ENCODE peak calls at places on chromosomes 6 and 20, in ten cellular contexts. M is coronary artery; U is HT1080; V is keratinocyte; S is activated naive CD4-positive, alpha-beta T cell treated with Interleukin-2 at 50 U/mL for 16 hours; R is astrocyte of the spinal cord; Z is fibroblast of mammary gland; T is memory B cell; A is cardiac fibroblast; O is stimulated activated CD4-positive, alpha-beta T cell treated with anti-CD3 and anti-CD28 coated beads, Interleukin-4, amount 100 ng/mL, for 24 hours. B is an unnamed sample.
A peak's percentile ranks its signal among the peaks of the same experiment; 100 is the strongest.

GRCh38 chr6:143337201-143337949 is 113.1 kb downstream of the ADAT2 start:
- DNase-seq in M (no peak), U (peak; percentile 16), V (peak; percentile 52), S (peak; percentile 52), R (no peak), Z (no peak), T (peak; percentile 61), A (peak; percentile 30), O (peak; percentile 55), B (peak; percentile 12)

GRCh38 chr6:12359051-12359450 is 68.9 kb downstream of the EDN1 start:
- DNase-seq in M (no peak), U (no peak), V (no peak), S (no peak), R (no peak), Z (no peak), T (no peak), A (no peak), O (no peak), B (no peak)

GRCh38 chr20:47237715-47238114 is 118.8 kb downstream of the ZMYND8 start:
- DNase-seq in M (no peak), U (no peak), V (no peak), S (no peak), R (no peak), Z (peak; percentile 46), T (no peak), A (no peak), O (no peak), B (no peak)

GRCh38 chr20:45355209-45355608 is 7.0 kb upstream of the SDC4 start:
- DNase-seq in M (no peak), U (peak; percentile 80), V (no peak), S (no peak), R (peak; percentile 81), Z (peak; percentile 84), T (no peak), A (peak; percentile 77), O (peak; percentile 18), B (no peak)

GRCh38 chr6:6588064-6588923 is at the start of gene LY86:
- DNase-seq in M (no peak), U (no peak), V (no peak), S (no peak), R (no peak), Z (no peak), T (peak; percentile 54), A (no peak), O (no peak), B (peak; percentile 64)

GRCh38 chr6:150881911-150882481 is 16.5 kb downstream of the MTHFD1L start:
- DNase-seq in M (peak; percentile 93), U (peak; percentile 77), V (no peak), S (no peak), R (peak; percentile 89), Z (peak; percentile 94), T (no peak), A (peak; percentile 97), O (no peak), B (no peak)

GRCh38 chr6:2502998-2503674 is 247.6 kb downstream of the MYLK4 start:
- DNase-seq in M (no peak), U (no peak), V (no peak), S (no peak), R (no peak), Z (no peak), T (no peak), A (no peak), O (no peak), B (no peak)

GRCh38 chr6:105453968-105454367 is 51.1 kb upstream of the PREP start:
- DNase-seq in M (no peak), U (no peak), V (no peak), S (no peak), R (no peak), Z (no peak), T (no peak), A (no peak), O (no peak), B (no peak)

GRCh38 chr20:61562897-61563504 is 310.9 kb downstream of the CDH4 start:
- DNase-seq in M (no peak), U (no peak), V (no peak), S (no peak), R (no peak), Z (no peak), T (no peak), A (no peak), O (no peak), B (no peak)

GRCh38 chr6:109381007-109381746 is 1.1 kb downstream of the CD164 start:
- DNase-seq in M (no peak), U (peak; percentile 11), V (no peak), S (peak; percentile 12), R (no peak), Z (peak; percentile 33), T (peak; percentile 15), A (no peak), O (peak; percentile 15), B (no peak)

GRCh38 chr20:16178671-16179070 is 394.6 kb downstream of the KIF16B start:
- DNase-seq in M (no peak), U (no peak), V (no peak), S (no peak), R (no peak), Z (no peak), T (no peak), A (no peak), O (no peak), B (no peak)

GRCh38 chr6:20564269-20564668 is 30.0 kb downstream of the CDKAL1 start:
- DNase-seq in M (no peak), U (peak; percentile 15), V (no peak), S (no peak), R (peak; percentile 57), Z (peak; percentile 35), T (no peak), A (peak; percentile 61), O (no peak), B (no peak)

GRCh38 chr6:47132724-47133123 is 90.6 kb upstream of the ADGRF1 start:
- DNase-seq in M (no peak), U (no peak), V (no peak), S (no peak), R (no peak), Z (no peak), T (no peak), A (no peak), O (no peak), B (no peak)

GRCh38 chr6:2630891-2631458 is 119.7 kb downstream of the MYLK4 start:
- DNase-seq in M (no peak), U (peak; percentile 82), V (no peak), S (no peak), R (peak; percentile 97), Z (peak; percentile 91), T (no peak), A (peak; percentile 56), O (no peak), B (no peak)

GRCh38 chr6:10838794-10839333 is 525 bp upstream of the MAK start:
- DNase-seq in M (no peak), U (no peak), V (no peak), S (peak; percentile 34), R (no peak), Z (no peak), T (no peak), A (no peak), O (peak; percentile 25), B (peak; percentile 69)

GRCh38 chr6:156897907-156898531 is 120.8 kb downstream of the ARID1B start:
- DNase-seq in M (no peak), U (no peak), V (no peak), S (no peak), R (no peak), Z (no peak), T (no peak), A (no peak), O (no peak), B (no peak)

GRCh38 chr20:1891263-1892121 is 3.7 kb upstream of the SIRPA start:
- DNase-seq in M (no peak), U (no peak), V (no peak), S (no peak), R (no peak), Z (no peak), T (no peak), A (no peak), O (no peak), B (no peak)

GRCh38 chr6:105968230-105968954 is 117.7 kb upstream of the PRDM1 start:
- DNase-seq in M (no peak), U (no peak), V (no peak), S (no peak), R (no peak), Z (peak; percentile 50), T (no peak), A (no peak), O (no peak), B (no peak)

GRCh38 chr20:47524385-47524784 is 22.7 kb downstream of the NCOA3 start:
- DNase-seq in M (no peak), U (no peak), V (no peak), S (no peak), R (no peak), Z (no peak), T (no peak), A (no peak), O (no peak), B (no peak)

GRCh38 chr6:24985313-24985712 is 49.6 kb upstream of the RIPOR2 start:
- DNase-seq in M (no peak), U (no peak), V (no peak), S (no peak), R (no peak), Z (no peak), T (no peak), A (no peak), O (no peak), B (no peak)

GRCh38 chr20:33724439-33725094 is 4.5 kb upstream of the PXMP4 start:
- DNase-seq in M (no peak), U (no peak), V (no peak), S (no peak), R (no peak), Z (peak; percentile 18), T (no peak), A (peak; percentile 42), O (no peak), B (no peak)

GRCh38 chr6:136640132-136640915 is 90.1 kb upstream of the MAP7 start:
- DNase-seq in M (no peak), U (peak; percentile 18), V (no peak), S (no peak), R (peak; percentile 34), Z (peak; percentile 93), T (no peak), A (peak; percentile 88), O (no peak), B (no peak)

GRCh38 chr6:34362909-34363713 is 29.4 kb downstream of the NUDT3 start:
- DNase-seq in M (no peak), U (no peak), V (no peak), S (no peak), R (no peak), Z (no peak), T (no peak), A (no peak), O (no peak), B (no peak)

GRCh38 chr6:20655317-20655716 is 121.1 kb downstream of the CDKAL1 start:
- DNase-seq in M (no peak), U (peak; percentile 40), V (no peak), S (no peak), R (no peak), Z (peak; percentile 26), T (no peak), A (peak; percentile 14), O (no peak), B (no peak)

GRCh38 chr6:15285682-15286294 is 39.9 kb downstream of the JARID2 start:
- DNase-seq in M (no peak), U (no peak), V (no peak), S (no peak), R (no peak), Z (no peak), T (no peak), A (peak; percentile 39), O (no peak), B (no peak)

GRCh38 chr6:157429248-157429647 is 48.3 kb downstream of the ZDHHC14 start:
- DNase-seq in M (no peak), U (no peak), V (no peak), S (no peak), R (no peak), Z (no peak), T (no peak), A (no peak), O (no peak), B (no peak)

GRCh38 chr6:24415753-24416152 is 13.0 kb downstream of the MRS2 start:
- DNase-seq in M (no peak), U (no peak), V (no peak), S (no peak), R (no peak), Z (no peak), T (no peak), A (no peak), O (no peak), B (no peak)

GRCh38 chr6:157273756-157274088 is 49.6 kb downstream of the TMEM242 start:
- DNase-seq in M (no peak), U (peak; percentile 25), V (no peak), S (peak; percentile 71), R (peak; percentile 13), Z (no peak), T (peak; percentile 61), A (no peak), O (peak; percentile 64), B (peak; percentile 63)

B was measured in stimulated activated naive B cell treated with anti-CD40 and anti-IgM and Interleukin-4, amounts not matched to agents 10 μg/mL and 1 μg/mL and 100 μg/mL, for 72 hours.